ENCODE peak calls at places on chromosome 13, in eight cellular contexts. One of them, this sample, is unnamed.

GRCh38 chr13:29497137-29497654 is 98.3 kb downstream of the SLC7A1 start:
- DNase-seq in neural progenitor cell: peak; percentile 55
- DNase-seq in CD4-positive, CD25-positive, alpha-beta regulatory T cell: no peak
- DNase-seq in T-helper 1 cell: no peak
- DNase-seq in AML-193: no peak
- DNase-seq in NCI-H2029 treated with DMSO at 0.1 percent for 48 hours: no peak
- DNase-seq in endothelial cell: no peak
- DNase-seq in mammary epithelial cell: no peak
- DNase-seq in this sample: no peak

GRCh38 chr13:28121224-28121623 is 17.1 kb upstream of the PAN3 start:
- DNase-seq in endothelial cell: no peak
- DNase-seq in neural progenitor cell: no peak
- DNase-seq in CD4-positive, CD25-positive, alpha-beta regulatory T cell: no peak
- DNase-seq in T-helper 1 cell: no peak
- DNase-seq in NCI-H2029 treated with DMSO at 0.1 percent for 48 hours: no peak
- DNase-seq in AML-193: no peak
- DNase-seq in mammary epithelial cell: no peak
- DNase-seq in this sample: no peak

GRCh38 chr13:32051156-32051555 is 19.6 kb downstream of the FRY start:
- DNase-seq in AML-193: no peak
- DNase-seq in mammary epithelial cell: no peak
- DNase-seq in T-helper 1 cell: no peak
- DNase-seq in CD4-positive, CD25-positive, alpha-beta regulatory T cell: no peak
- DNase-seq in NCI-H2029 treated with DMSO at 0.1 percent for 48 hours: no peak
- DNase-seq in endothelial cell: no peak
- DNase-seq in neural progenitor cell: no peak
- DNase-seq in this sample: no peak

GRCh38 chr13:39821977-39822376 is 166.5 kb downstream of the COG6 start:
- DNase-seq in neural progenitor cell: no peak
- DNase-seq in NCI-H2029 treated with DMSO at 0.1 percent for 48 hours: no peak
- DNase-seq in AML-193: no peak
- DNase-seq in CD4-positive, CD25-positive, alpha-beta regulatory T cell: no peak
- DNase-seq in T-helper 1 cell: no peak
- DNase-seq in endothelial cell: no peak
- DNase-seq in mammary epithelial cell: no peak
- DNase-seq in this sample: no peak

GRCh38 chr13:79448413-79448812 is 32.5 kb upstream of the NDFIP2 start:
- DNase-seq in mammary epithelial cell: peak; percentile 2
- DNase-seq in T-helper 1 cell: no peak
- DNase-seq in NCI-H2029 treated with DMSO at 0.1 percent for 48 hours: no peak
- DNase-seq in CD4-positive, CD25-positive, alpha-beta regulatory T cell: peak; percentile 21
- DNase-seq in neural progenitor cell: no peak
- DNase-seq in AML-193: peak; percentile 68
- DNase-seq in endothelial cell: no peak
- DNase-seq in this sample: no peak

GRCh38 chr13:29465741-29466293 is 129.7 kb downstream of the SLC7A1 start:
- DNase-seq in mammary epithelial cell: peak; percentile 80
- DNase-seq in AML-193: no peak
- DNase-seq in CD4-positive, CD25-positive, alpha-beta regulatory T cell: no peak
- DNase-seq in NCI-H2029 treated with DMSO at 0.1 percent for 48 hours: no peak
- DNase-seq in T-helper 1 cell: no peak
- DNase-seq in neural progenitor cell: no peak
- DNase-seq in endothelial cell: no peak
- DNase-seq in this sample: no peak

GRCh38 chr13:24147570-24147963 is 13.0 kb upstream of the SPATA13 start:
- DNase-seq in AML-193: no peak
- DNase-seq in neural progenitor cell: no peak
- DNase-seq in CD4-positive, CD25-positive, alpha-beta regulatory T cell: no peak
- DNase-seq in T-helper 1 cell: no peak
- DNase-seq in mammary epithelial cell: no peak
- DNase-seq in endothelial cell: no peak
- DNase-seq in NCI-H2029 treated with DMSO at 0.1 percent for 48 hours: no peak
- DNase-seq in this sample: no peak

GRCh38 chr13:92843549-92843948 is 383.1 kb upstream of the GPC6 start:
- DNase-seq in T-helper 1 cell: no peak
- DNase-seq in endothelial cell: no peak
- DNase-seq in CD4-positive, CD25-positive, alpha-beta regulatory T cell: no peak
- DNase-seq in NCI-H2029 treated with DMSO at 0.1 percent for 48 hours: peak; percentile 91
- DNase-seq in mammary epithelial cell: peak; percentile 60
- DNase-seq in AML-193: no peak
- DNase-seq in neural progenitor cell: no peak
- DNase-seq in this sample: no peak

GRCh38 chr13:99984134-99984462 is 2.5 kb downstream of the ZIC2 start:
- DNase-seq in AML-193: no peak
- DNase-seq in neural progenitor cell: peak; percentile 45
- DNase-seq in mammary epithelial cell: no peak
- DNase-seq in endothelial cell: no peak
- DNase-seq in T-helper 1 cell: no peak
- DNase-seq in NCI-H2029 treated with DMSO at 0.1 percent for 48 hours: no peak
- DNase-seq in CD4-positive, CD25-positive, alpha-beta regulatory T cell: no peak
- DNase-seq in this sample: no peak

GRCh38 chr13:29540799-29541198 is 54.7 kb downstream of the SLC7A1 start:
- DNase-seq in T-helper 1 cell: no peak
- DNase-seq in AML-193: no peak
- DNase-seq in neural progenitor cell: no peak
- DNase-seq in mammary epithelial cell: no peak
- DNase-seq in NCI-H2029 treated with DMSO at 0.1 percent for 48 hours: no peak
- DNase-seq in CD4-positive, CD25-positive, alpha-beta regulatory T cell: peak; percentile 19
- DNase-seq in endothelial cell: no peak
- DNase-seq in this sample: no peak

GRCh38 chr13:79485014-79485441 is 4.1 kb downstream of the NDFIP2 start:
- DNase-seq in neural progenitor cell: no peak
- DNase-seq in NCI-H2029 treated with DMSO at 0.1 percent for 48 hours: no peak
- DNase-seq in AML-193: no peak
- DNase-seq in mammary epithelial cell: peak; percentile 88
- DNase-seq in CD4-positive, CD25-positive, alpha-beta regulatory T cell: no peak
- DNase-seq in T-helper 1 cell: no peak
- DNase-seq in endothelial cell: no peak
- DNase-seq in this sample: no peak

GRCh38 chr13:33514362-33514761 is 228.8 kb upstream of the STARD13 start:
- DNase-seq in neural progenitor cell: peak; percentile 36
- DNase-seq in AML-193: no peak
- DNase-seq in mammary epithelial cell: no peak
- DNase-seq in endothelial cell: no peak
- DNase-seq in CD4-positive, CD25-positive, alpha-beta regulatory T cell: no peak
- DNase-seq in NCI-H2029 treated with DMSO at 0.1 percent for 48 hours: no peak
- DNase-seq in T-helper 1 cell: no peak
- DNase-seq in this sample: no peak

GRCh38 chr13:63308585-63308984 is 1892.9 kb upstream of the PCDH20 start:
- DNase-seq in mammary epithelial cell: no peak
- DNase-seq in endothelial cell: no peak
- DNase-seq in T-helper 1 cell: no peak
- DNase-seq in NCI-H2029 treated with DMSO at 0.1 percent for 48 hours: no peak
- DNase-seq in AML-193: no peak
- DNase-seq in neural progenitor cell: no peak
- DNase-seq in CD4-positive, CD25-positive, alpha-beta regulatory T cell: no peak
- DNase-seq in this sample: no peak

GRCh38 chr13:23630349-23631093 is 60.3 kb downstream of the TNFRSF19 start:
- DNase-seq in neural progenitor cell: peak; percentile 61
- DNase-seq in CD4-positive, CD25-positive, alpha-beta regulatory T cell: no peak
- DNase-seq in NCI-H2029 treated with DMSO at 0.1 percent for 48 hours: no peak
- DNase-seq in endothelial cell: no peak
- DNase-seq in AML-193: no peak
- DNase-seq in T-helper 1 cell: no peak
- DNase-seq in mammary epithelial cell: no peak
- DNase-seq in this sample: no peak

GRCh38 chr13:105441406-105441805 is 1094.1 kb downstream of the EFNB2 start:
- DNase-seq in T-helper 1 cell: no peak
- DNase-seq in endothelial cell: no peak
- DNase-seq in NCI-H2029 treated with DMSO at 0.1 percent for 48 hours: no peak
- DNase-seq in CD4-positive, CD25-positive, alpha-beta regulatory T cell: no peak
- DNase-seq in mammary epithelial cell: peak; percentile 10
- DNase-seq in neural progenitor cell: no peak
- DNase-seq in AML-193: no peak
- DNase-seq in this sample: no peak

GRCh38 chr13:47555235-47555634 is 445.8 kb downstream of the SUCLA2 start:
- DNase-seq in AML-193: no peak
- DNase-seq in T-helper 1 cell: no peak
- DNase-seq in endothelial cell: no peak
- DNase-seq in neural progenitor cell: no peak
- DNase-seq in CD4-positive, CD25-positive, alpha-beta regulatory T cell: no peak
- DNase-seq in mammary epithelial cell: peak; percentile 45
- DNase-seq in NCI-H2029 treated with DMSO at 0.1 percent for 48 hours: no peak
- DNase-seq in this sample: no peak

GRCh38 chr13:111401755-111402154 is 81.3 kb downstream of the TEX29 start:
- DNase-seq in neural progenitor cell: no peak
- DNase-seq in mammary epithelial cell: no peak
- DNase-seq in endothelial cell: no peak
- DNase-seq in NCI-H2029 treated with DMSO at 0.1 percent for 48 hours: no peak
- DNase-seq in T-helper 1 cell: no peak
- DNase-seq in AML-193: no peak
- DNase-seq in CD4-positive, CD25-positive, alpha-beta regulatory T cell: no peak
- DNase-seq in this sample: no peak

GRCh38 chr13:108993346-108993745 is 363.9 kb downstream of the MYO16 start:
- DNase-seq in AML-193: no peak
- DNase-seq in neural progenitor cell: no peak
- DNase-seq in mammary epithelial cell: peak; percentile 50
- DNase-seq in T-helper 1 cell: no peak
- DNase-seq in NCI-H2029 treated with DMSO at 0.1 percent for 48 hours: no peak
- DNase-seq in CD4-positive, CD25-positive, alpha-beta regulatory T cell: no peak
- DNase-seq in endothelial cell: no peak
- DNase-seq in this sample: no peak

GRCh38 chr13:30107536-30108136 is 199.7 kb downstream of the KATNAL1 start:
- DNase-seq in NCI-H2029 treated with DMSO at 0.1 percent for 48 hours: no peak
- DNase-seq in AML-193: peak; percentile 62
- DNase-seq in mammary epithelial cell: peak; percentile 79
- DNase-seq in T-helper 1 cell: no peak
- DNase-seq in CD4-positive, CD25-positive, alpha-beta regulatory T cell: no peak
- DNase-seq in endothelial cell: no peak
- DNase-seq in neural progenitor cell: no peak
- DNase-seq in this sample: peak; percentile 68

GRCh38 chr13:41603917-41604316 is 146.6 kb downstream of the RGCC start:
- DNase-seq in AML-193: no peak
- DNase-seq in CD4-positive, CD25-positive, alpha-beta regulatory T cell: no peak
- DNase-seq in endothelial cell: no peak
- DNase-seq in mammary epithelial cell: peak; percentile 89
- DNase-seq in NCI-H2029 treated with DMSO at 0.1 percent for 48 hours: peak; percentile 21
- DNase-seq in neural progenitor cell: no peak
- DNase-seq in T-helper 1 cell: no peak
- DNase-seq in this sample: no peak

GRCh38 chr13:23586336-23586735 is 16.1 kb downstream of the TNFRSF19 start:
- DNase-seq in T-helper 1 cell: no peak
- DNase-seq in neural progenitor cell: no peak
- DNase-seq in AML-193: no peak
- DNase-seq in mammary epithelial cell: no peak
- DNase-seq in CD4-positive, CD25-positive, alpha-beta regulatory T cell: no peak
- DNase-seq in endothelial cell: no peak
- DNase-seq in NCI-H2029 treated with DMSO at 0.1 percent for 48 hours: no peak
- DNase-seq in this sample: no peak

GRCh38 chr13:102914629-102914935 is 68.8 kb downstream of the ERCC5 start:
- DNase-seq in endothelial cell: no peak
- DNase-seq in T-helper 1 cell: no peak
- DNase-seq in AML-193: no peak
- DNase-seq in NCI-H2029 treated with DMSO at 0.1 percent for 48 hours: no peak
- DNase-seq in mammary epithelial cell: no peak
- DNase-seq in neural progenitor cell: peak; percentile 16
- DNase-seq in CD4-positive, CD25-positive, alpha-beta regulatory T cell: no peak
- DNase-seq in this sample: no peak

GRCh38 chr13:57716295-57716694 is 84.8 kb downstream of the PCDH17 start:
- DNase-seq in endothelial cell: no peak
- DNase-seq in mammary epithelial cell: no peak
- DNase-seq in AML-193: no peak
- DNase-seq in neural progenitor cell: no peak
- DNase-seq in T-helper 1 cell: no peak
- DNase-seq in NCI-H2029 treated with DMSO at 0.1 percent for 48 hours: no peak
- DNase-seq in CD4-positive, CD25-positive, alpha-beta regulatory T cell: no peak
- DNase-seq in this sample: no peak

GRCh38 chr13:58144616-58145015 is 513.1 kb downstream of the PCDH17 start:
- DNase-seq in endothelial cell: no peak
- DNase-seq in T-helper 1 cell: no peak
- DNase-seq in CD4-positive, CD25-positive, alpha-beta regulatory T cell: no peak
- DNase-seq in AML-193: no peak
- DNase-seq in NCI-H2029 treated with DMSO at 0.1 percent for 48 hours: no peak
- DNase-seq in mammary epithelial cell: no peak
- DNase-seq in neural progenitor cell: no peak
- DNase-seq in this sample: no peak

GRCh38 chr13:88248393-88248792 is 577.2 kb downstream of the SLITRK5 start:
- DNase-seq in endothelial cell: no peak
- DNase-seq in neural progenitor cell: peak; percentile 38
- DNase-seq in mammary epithelial cell: no peak
- DNase-seq in T-helper 1 cell: no peak
- DNase-seq in CD4-positive, CD25-positive, alpha-beta regulatory T cell: no peak
- DNase-seq in AML-193: no peak
- DNase-seq in NCI-H2029 treated with DMSO at 0.1 percent for 48 hours: no peak
- DNase-seq in this sample: no peak

This sample was measured in lower lobe of right lung.